ENCODE peak calls at places on chromosome 1, in four cellular contexts. L is A549, B is K562, X is HepG2. D is an unnamed sample. For H3K4me1, the result is how much of the 10 kb centered on the place peaks cover.

GRCh38 chr1:242723044-242723742 is 198.7 kb upstream of the PLD5 start:
- DNase-seq in X (no peak), L (no peak), B (no peak), D (no peak)

GRCh38 chr1:63690966-63691365 is 82.9 kb upstream of the ROR1 start:
- DNase-seq in B (no peak), X (no peak), L (no peak), D (no peak)

GRCh38 chr1:230674581-230674980 is 32.3 kb downstream of the COG2 start:
- DNase-seq in L (no peak), B (no peak), X (no peak), D (no peak)

GRCh38 chr1:5734996-5735395 is 257.2 kb downstream of the NPHP4 start:
- DNase-seq in L (no peak), B (no peak), X (no peak), D (no peak)

GRCh38 chr1:235617808-235618207 is 31.8 kb downstream of the GNG4 start:
- DNase-seq in X (no peak), L (no peak), B (no peak), D (no peak)

GRCh38 chr1:112509005-112509659 is 367 bp downstream of the WNT2B start:
- DNase-seq in X (no peak), L (no peak), B (no peak), D (no peak)

GRCh38 chr1:83546863-83547262 is 452.1 kb downstream of the TTLL7 start:
- DNase-seq in X (no peak), B (no peak), L (no peak), D (no peak)

GRCh38 chr1:201582261-201582951 is 43.5 kb downstream of the NAV1 start:
- DNase-seq in L (no peak), X (no peak), B (peak), D (no peak)

GRCh38 chr1:3717041-3717714 is 35.1 kb upstream of the CCDC27 start:
- DNase-seq in B (no peak), X (peak), L (no peak), D (no peak)

GRCh38 chr1:234106032-234106431 is 201.6 kb downstream of the SLC35F3 start:
- DNase-seq in X (no peak), L (no peak), B (no peak), D (no peak)

GRCh38 chr1:174942547-174943255 is 57.0 kb upstream of the CACYBP start:
- DNase-seq in B (no peak), X (peak), L (no peak), D (no peak)

GRCh38 chr1:56833088-56833487 is 13.9 kb upstream of the FYB2 start:
- DNase-seq in B (no peak), X (no peak), L (no peak), D (no peak)

GRCh38 chr1:42939216-42939615 is 19.5 kb downstream of the SLC2A1 start:
- DNase-seq in B (no peak), X (peak), L (no peak), D (no peak)

GRCh38 chr1:942864-943533 is 16.1 kb downstream of the NOC2L start:
- DNase-seq in L (peak), B (peak), X (no peak), D (no peak)

GRCh38 chr1:170162385-170163226 is 16.8 kb downstream of the NTMT2 start:
- DNase-seq in B (no peak), L (no peak), X (peak), D (no peak)

GRCh38 chr1:90919900-90920299 is 101.9 kb downstream of the ZNF644 start:
- DNase-seq in X (no peak), L (no peak), B (no peak), D (no peak)

GRCh38 chr1:86200901-86201300 is 44.3 kb upstream of the COL24A1 start:
- DNase-seq in X (no peak), B (no peak), L (no peak), D (no peak)

GRCh38 chr1:235079443-235079967 is 49.1 kb downstream of the TOMM20 start:
- DNase-seq in L (peak), X (peak), B (no peak), D (no peak)

GRCh38 chr1:219926363-219926998 is 1.9 kb downstream of the SLC30A10 start:
- DNase-seq in L (no peak), B (peak), X (peak), D (no peak)

GRCh38 chr1:33219886-33220661 is 36.2 kb upstream of the ZNF362 start:
- DNase-seq in X (no peak), B (no peak), L (peak), D (no peak)

GRCh38 chr1:27542463-27543273 is 52.7 kb upstream of the WASF2 start:
- DNase-seq in X (peak), B (peak), L (peak), D (no peak)

GRCh38 chr1:16614361-16615252 is 1.2 kb upstream of the NBPF1 start:
- DNase-seq in L (no peak), X (no peak), B (peak), D (no peak)

GRCh38 chr1:62229932-62230331 is 35.3 kb downstream of the L1TD1 start:
- DNase-seq in B (no peak), L (no peak), X (no peak), D (no peak)

GRCh38 chr1:3508757-3509415 is 54.4 kb downstream of the ARHGEF16 start:
- DNase-seq in X (no peak), L (no peak), B (no peak), D (no peak)

GRCh38 chr1:31796707-31797106 is 19.1 kb downstream of the SPOCD1 start:
- DNase-seq in B (no peak), X (no peak), L (no peak), D (no peak)

GRCh38 chr1:198267921-198268320 is 111.1 kb downstream of the NEK7 start:
- DNase-seq in L (no peak), X (no peak), B (no peak), D (no peak)

DNA sequence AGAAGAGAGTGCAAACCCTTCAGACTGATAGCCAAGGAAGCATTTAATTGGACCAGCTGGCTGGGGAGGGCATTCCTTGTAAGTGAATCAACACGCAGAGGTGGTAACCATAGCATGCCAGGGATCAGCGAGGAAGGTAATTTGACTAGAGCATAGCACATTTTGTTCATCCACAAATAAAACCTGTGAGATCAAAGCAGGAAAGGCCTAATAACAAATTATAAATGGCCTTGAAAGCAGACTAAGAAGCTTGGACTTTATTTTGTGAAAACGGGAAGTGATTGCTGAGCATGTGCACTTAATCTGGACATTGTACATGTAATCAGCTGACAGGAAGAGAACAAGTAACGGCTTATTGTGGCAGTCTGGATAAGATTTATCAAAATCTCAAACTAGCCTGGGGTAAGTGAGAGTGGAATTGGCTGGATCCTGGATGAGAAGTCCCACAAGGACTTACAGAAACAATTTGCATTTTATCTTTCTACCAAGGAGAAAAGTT is 11.7 kb upstream of the CD55 start:
- DNase-seq in L (peak), B (no peak), X (peak), D (no peak)
- TF ChIP-seq KDM1A in L (no peak), B (peak), X (no peak), D (no peak)

DNA sequence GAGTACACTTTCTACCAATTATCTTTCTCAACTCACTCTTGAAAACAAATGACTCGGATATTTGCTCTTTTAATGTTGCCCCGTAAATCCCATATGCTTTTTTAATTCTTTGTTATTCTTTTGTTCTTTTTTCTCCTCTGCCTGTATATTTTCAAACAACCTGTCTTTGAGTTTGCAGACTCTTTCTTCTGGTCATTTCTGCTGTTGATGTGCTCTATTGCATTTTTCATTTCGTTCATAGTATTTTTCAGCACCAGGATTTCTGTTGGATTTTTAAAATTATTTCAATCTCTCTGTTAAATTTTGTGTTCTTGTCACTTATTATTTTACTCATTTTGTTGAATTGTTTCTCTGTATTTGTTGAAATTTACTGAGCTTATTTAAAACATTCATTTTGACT is 146.8 kb upstream of the B3GALT2 start:
- DNase-seq in L (no peak), B (no peak), X (no peak), D (no peak)
- H3K4me1 ChIP-seq in L (under half), B (under half), X (under half), D (under half)

GRCh38 chr1:206752481-206752880 is 18.1 kb upstream of the IL19 start:
- DNase-seq in B (no peak), L (no peak), X (no peak), D (no peak)
- TF ChIP-seq KDM1A in B (no peak), L (no peak), X (no peak), D (no peak)

GRCh38 chr1:41390573-41390972 is 29.3 kb downstream of the FOXO6 start:
- DNase-seq in B (no peak), L (no peak), X (no peak), D (no peak)
- H3K4me1 ChIP-seq in B (under half), L (under half), X (under half), D (under half)

GRCh38 chr1:2279210-2279639 is 51.1 kb downstream of the SKI start:
- DNase-seq in X (no peak), L (no peak), B (no peak), D (no peak)
- TF ChIP-seq KDM1A in X (no peak), L (no peak), B (no peak), D (no peak)